ENCODE peak calls at places on chromosomes 5 and 9, in five cellular contexts. I is H1, U is neural progenitor cell, W is astrocyte, J is IMR-90. K is an unnamed sample.

GRCh38 chr5:206927-207536 is 10.9 kb downstream of the CCDC127 start:
- DNase-seq in I (no peak), U (no peak), W (no peak), J (no peak), K (no peak)

GRCh38 chr9:18542837-18543405 is 69.0 kb downstream of the ADAMTSL1 start:
- DNase-seq in I (no peak), U (no peak), W (peak), J (peak), K (peak)

GRCh38 chr5:168347368-168347767 is 55.9 kb downstream of the WWC1 start:
- DNase-seq in I (no peak), U (no peak), W (no peak), J (no peak), K (no peak)

GRCh38 chr5:89253931-89254330 is 370.9 kb upstream of the MEF2C start:
- DNase-seq in I (no peak), U (no peak), W (no peak), J (no peak), K (no peak)

GRCh38 chr5:14136228-14136627 is 6.9 kb upstream of the TRIO start:
- DNase-seq in I (no peak), U (no peak), W (no peak), J (no peak), K (no peak)

GRCh38 chr9:119736478-119737454 is 367.5 kb upstream of the BRINP1 start:
- DNase-seq in I (no peak), U (no peak), W (no peak), J (no peak), K (no peak)

GRCh38 chr5:52738095-52738506 is 49.6 kb upstream of the ITGA1 start:
- DNase-seq in I (no peak), U (no peak), W (peak), J (peak), K (no peak)

GRCh38 chr5:14665949-14666741 is 1.6 kb downstream of the OTULIN start:
- DNase-seq in I (no peak), U (peak), W (no peak), J (peak), K (no peak)

GRCh38 chr5:20088361-20088760 is 100.4 kb upstream of the CDH18 start:
- DNase-seq in I (no peak), U (no peak), W (no peak), J (no peak), K (peak)

GRCh38 chr9:98218562-98219363 is 26.3 kb upstream of the CORO2A start:
- DNase-seq in I (peak), U (no peak), W (peak), J (peak), K (peak)

GRCh38 chr5:68137451-68138190 is 77.9 kb upstream of the PIK3R1 start:
- DNase-seq in I (no peak), U (no peak), W (peak), J (peak), K (peak)

GRCh38 chr9:94920439-94920951 is 194.0 kb downstream of the AOPEP start:
- DNase-seq in I (no peak), U (no peak), W (peak), J (peak), K (peak)

GRCh38 chr5:169767938-169768337 is 130.9 kb downstream of the DOCK2 start:
- DNase-seq in I (no peak), U (no peak), W (no peak), J (no peak), K (no peak)

GRCh38 chr5:93578813-93579560 is 2.0 kb downstream of the NR2F1-AS1 start:
- DNase-seq in I (peak), U (peak), W (peak), J (peak), K (peak)

GRCh38 chr9:107460153-107461023 is 29.2 kb downstream of the KLF4 start:
- DNase-seq in I (no peak), U (no peak), W (no peak), J (no peak), K (no peak)

GRCh38 chr5:132098151-132098594 is 24.6 kb downstream of the CSF2 start:
- DNase-seq in I (no peak), U (no peak), W (peak), J (peak), K (peak)

GRCh38 chr5:5276471-5276870 is 136.3 kb downstream of the ADAMTS16 start:
- DNase-seq in I (no peak), U (no peak), W (no peak), J (no peak), K (no peak)

GRCh38 chr5:135878156-135878620 is 17.5 kb downstream of the IL9 start:
- DNase-seq in I (no peak), U (no peak), W (peak), J (no peak), K (no peak)

GRCh38 chr9:88661759-88662158 is 126.8 kb downstream of the NXNL2 start:
- DNase-seq in I (no peak), U (no peak), W (no peak), J (no peak), K (peak)

GRCh38 chr9:133916159-133916541 is 76.0 kb downstream of the VAV2 start:
- DNase-seq in I (no peak), U (peak), W (peak), J (no peak), K (peak)

GRCh38 chr5:100464418-100464817 is 70.8 kb upstream of the FAM174A start:
- DNase-seq in I (no peak), U (no peak), W (peak), J (peak), K (peak)

GRCh38 chr9:86854898-86855523 is 92.3 kb downstream of the GAS1 start:
- DNase-seq in I (no peak), U (peak), W (peak), J (peak), K (peak)

GRCh38 chr5:14208071-14209021 is 65.2 kb downstream of the TRIO start:
- DNase-seq in I (no peak), U (no peak), W (peak), J (peak), K (peak)

GRCh38 chr5:132260714-132261615 is 3.5 kb downstream of the PDLIM4 start:
- DNase-seq in I (peak), U (no peak), W (peak), J (peak), K (peak)

GRCh38 chr9:137569609-137570203 is 9.0 kb downstream of the DPH7 start:
- DNase-seq in I (no peak), U (no peak), W (no peak), J (no peak), K (no peak)

GRCh38 chr9:87381050-87381711 is 116.5 kb upstream of the DAPK1 start:
- DNase-seq in I (no peak), U (no peak), W (peak), J (peak), K (peak)

GRCh38 chr9:6869081-6869948 is 111.5 kb downstream of the KDM4C start:
- DNase-seq in I (no peak), U (no peak), W (no peak), J (no peak), K (no peak)

GRCh38 chr5:147822686-147823491 is 8.6 kb downstream of the SPINK1 start:
- DNase-seq in I (no peak), U (peak), W (peak), J (peak), K (peak)

GRCh38 chr9:109918359-109919163 is 138.6 kb downstream of the PALM2AKAP2 start:
- DNase-seq in I (no peak), U (no peak), W (no peak), J (no peak), K (peak)

GRCh38 chr9:13786131-13786530 is 506.6 kb upstream of the MPDZ start:
- DNase-seq in I (no peak), U (no peak), W (peak), J (peak), K (peak)

GRCh38 chr5:118923295-118924005 is 64.9 kb downstream of the DTWD2 start:
- DNase-seq in I (no peak), U (no peak), W (no peak), J (no peak), K (no peak)

DNA sequence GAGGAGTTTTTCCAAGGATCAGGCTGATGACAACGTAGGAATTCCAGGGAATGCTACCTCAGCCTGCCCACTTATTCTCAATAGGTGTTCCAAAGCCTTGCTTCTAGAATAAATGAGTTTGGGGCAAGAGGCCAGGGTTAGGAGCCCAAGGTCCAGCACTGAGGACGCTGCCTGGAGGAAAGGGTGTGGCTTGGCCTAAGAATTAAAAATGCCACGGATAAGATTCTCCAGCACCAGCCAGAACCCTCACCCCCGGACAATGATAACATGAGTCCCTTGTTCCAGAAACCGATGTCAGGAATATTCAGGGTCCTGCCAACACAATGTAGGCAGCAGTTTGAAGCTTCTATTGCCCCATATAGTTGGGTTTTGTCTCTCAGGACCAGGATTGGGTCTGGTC is 7.6 kb downstream of the SPRY4 start:
- DNase-seq in I (no peak), U (no peak), W (no peak), J (no peak), K (no peak)
- H3K9ac ChIP-seq in I (no peak), U (no peak), W (peak), J (no peak), K (no peak)

DNA sequence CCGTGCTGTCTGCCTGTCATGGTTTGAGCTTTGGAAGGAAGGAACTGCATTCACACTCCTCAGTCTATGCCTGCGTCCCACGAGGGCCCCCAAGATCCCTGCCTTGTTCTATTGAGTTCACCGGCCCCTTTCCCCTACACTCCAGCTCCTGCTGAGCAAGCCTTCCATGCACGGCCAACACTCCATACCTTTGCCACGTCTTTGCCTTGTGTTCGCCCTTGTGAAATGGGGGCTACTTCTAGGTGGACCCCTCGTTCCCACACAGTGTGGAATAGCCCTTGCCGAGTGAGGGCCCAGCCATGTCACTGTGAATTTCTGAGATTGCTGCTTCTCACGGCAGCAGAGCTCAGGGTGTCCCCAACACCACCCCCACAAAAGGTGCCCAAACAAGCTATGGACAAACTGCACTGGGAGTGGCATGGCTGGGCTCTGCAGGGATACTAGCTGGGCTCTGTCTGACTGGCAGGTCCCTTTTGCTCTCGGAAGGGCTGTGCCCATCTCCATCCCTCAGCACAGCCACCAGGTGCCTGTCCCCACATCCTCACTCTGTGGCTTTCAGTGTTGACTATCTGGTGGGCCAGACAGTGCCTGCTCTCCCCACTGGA is 67.9 kb upstream of the ADAMTS2 start:
- DNase-seq in I (peak), U (no peak), W (no peak), J (no peak), K (no peak)
- H2AFZ ChIP-seq in I (no peak), U (no peak), W (no peak), J (no peak), K (no peak)

GRCh38 chr5:150509992-150510391 is 2.1 kb downstream of the NDST1 start:
- DNase-seq in I (no peak), U (no peak), W (no peak), J (no peak), K (no peak)

GRCh38 chr5:150513375-150514309 is 5.7 kb downstream of the NDST1 start:
- DNase-seq in I (no peak), U (no peak), W (no peak), J (no peak), K (peak)

GRCh38 chr5:150510460-150511263 is 2.7 kb downstream of the NDST1 start:
- DNase-seq in I (no peak), U (no peak), W (peak), J (no peak), K (peak)

GRCh38 chr5:150511641-150512367 is 3.9 kb downstream of the NDST1 start:
- DNase-seq in I (no peak), U (peak), W (peak), J (peak), K (peak)

GRCh38 chr5:150512368-150512747 is 4.4 kb downstream of the NDST1 start:
- DNase-seq in I (no peak), U (no peak), W (no peak), J (no peak), K (no peak)
- H3K9ac ChIP-seq in I (no peak), U (no peak), W (peak), J (no peak), K (no peak)

GRCh38 chr5:2492476-2492875 is 259.0 kb downstream of the IRX2 start:
- DNase-seq in I (no peak), U (no peak), W (no peak), J (no peak), K (no peak)
- H2AFZ ChIP-seq in I (no peak), U (no peak), W (no peak), J (no peak), K (no peak)

GRCh38 chr5:71699751-71700150 is 19.3 kb upstream of the CARTPT start:
- DNase-seq in I (no peak), U (no peak), W (no peak), J (no peak), K (no peak)
- H3K9ac ChIP-seq in I (no peak), U (no peak), W (no peak), J (no peak), K (no peak)

GRCh38 chr5:177554474-177555111 is at the start of gene FAM193B:
- DNase-seq in I (peak), U (peak), W (peak), J (peak), K (peak)

GRCh38 chr5:177555665-177556064 is 1.3 kb upstream of the FAM193B start:
- DNase-seq in I (no peak), U (no peak), W (no peak), J (no peak), K (no peak)

GRCh38 chr5:177555228-177555627 is 865 bp upstream of the FAM193B start:
- DNase-seq in I (no peak), U (no peak), W (no peak), J (no peak), K (no peak)

GRCh38 chr5:177552839-177553455 is 1.4 kb downstream of the FAM193B start:
- DNase-seq in I (no peak), U (peak), W (no peak), J (no peak), K (peak)

DNA sequence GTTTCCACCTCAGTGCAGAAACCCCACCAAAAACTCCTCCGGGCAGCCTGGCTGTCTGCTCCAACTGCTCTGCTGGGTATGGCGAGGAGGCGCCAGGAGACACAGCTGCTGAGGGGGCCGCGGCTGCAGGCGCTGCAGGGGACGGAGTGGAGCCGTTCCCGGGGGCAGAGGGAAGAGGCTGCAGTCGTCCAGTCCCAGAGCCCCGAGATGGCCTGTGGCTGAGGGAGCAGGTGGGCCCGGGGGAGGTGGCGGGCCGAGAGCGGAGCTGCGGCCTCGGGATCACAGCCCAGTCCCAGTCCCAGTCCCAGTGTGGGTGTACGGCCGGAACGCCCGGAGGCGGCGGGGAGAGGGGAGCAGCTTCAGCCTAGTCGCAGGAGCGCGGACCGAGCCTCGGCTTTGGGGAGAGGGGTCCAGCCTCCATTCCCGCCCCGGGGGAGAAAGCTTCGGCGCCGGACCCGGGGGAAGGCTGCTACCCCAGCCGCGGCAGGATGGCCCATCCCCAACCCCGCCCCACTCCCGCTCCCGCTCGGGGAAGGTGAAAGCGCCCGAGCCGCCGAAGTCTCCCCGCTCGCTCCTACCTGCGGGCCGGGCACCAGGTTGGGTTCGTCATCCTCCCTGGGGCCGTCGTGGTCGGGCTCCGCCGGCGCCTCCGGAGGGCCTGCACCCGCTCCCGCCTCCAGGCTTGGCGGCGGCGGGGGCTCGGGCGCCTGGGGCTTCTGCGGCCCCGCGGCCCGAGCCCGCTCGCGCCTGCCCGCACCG is 513 bp downstream of the FAM193B start:
- DNase-seq in I (peak), U (peak), W (no peak), J (no peak), K (no peak)
- H2AFZ ChIP-seq in I (no peak), U (peak), W (peak), J (peak), K (no peak)

GRCh38 chr9:26801772-26802171 is 90.8 kb downstream of the CAAP1 start:
- DNase-seq in I (no peak), U (no peak), W (no peak), J (no peak), K (no peak)
- H3K9ac ChIP-seq in I (no peak), U (no peak), W (no peak), J (no peak), K (no peak)

DNA sequence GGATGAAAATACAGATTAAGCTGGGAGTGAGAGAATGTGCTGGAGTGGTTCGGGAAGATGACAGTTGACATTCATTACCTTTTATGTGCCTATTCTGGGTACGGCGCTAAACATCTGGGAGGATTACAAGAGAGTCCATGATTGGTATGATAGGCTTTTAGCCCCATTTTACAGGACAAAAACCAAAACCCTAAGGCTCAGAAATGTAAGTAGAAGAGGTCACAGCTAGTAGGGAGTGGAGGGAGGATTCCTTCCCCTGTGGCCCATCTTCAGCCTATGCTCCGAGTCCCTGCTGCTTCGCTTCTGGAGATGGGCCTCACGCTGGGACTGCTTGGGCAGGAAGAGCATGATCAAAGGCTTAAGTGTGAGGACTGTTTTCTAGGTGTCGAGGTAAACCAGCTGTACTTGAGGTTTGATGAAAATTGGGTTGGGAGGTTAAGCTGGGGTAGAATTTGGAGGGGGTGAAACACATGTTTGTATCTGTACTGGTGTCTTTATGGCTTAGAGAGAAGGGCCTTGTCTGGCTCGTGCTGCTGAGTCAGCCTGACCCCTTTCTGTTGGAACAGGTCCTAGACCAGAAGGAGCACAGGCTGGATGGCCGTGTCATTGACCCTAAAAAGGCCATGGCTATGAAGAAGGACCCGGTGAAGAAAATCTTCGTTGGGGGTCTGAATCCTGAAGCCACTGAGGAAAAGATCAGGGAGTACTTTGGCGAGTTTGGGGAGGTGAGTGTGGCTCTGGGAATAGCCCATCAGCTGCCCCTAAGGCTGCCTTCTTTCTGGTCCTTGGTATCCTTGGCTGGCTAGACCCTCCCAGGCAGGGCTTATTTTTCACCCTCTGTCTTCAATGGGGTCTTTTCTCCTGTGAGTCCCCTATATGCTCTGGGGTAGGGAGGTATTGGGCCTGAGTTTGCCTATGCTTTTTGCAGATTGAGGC is 2.1 kb downstream of the HNRNPAB start:
- DNase-seq in I (no peak), U (no peak), W (no peak), J (peak), K (peak)
- H2AFZ ChIP-seq in I (no peak), U (no peak), W (no peak), J (no peak), K (no peak)

K was measured in fibroblast of lung.